ENCODE peak calls at places on chromosomes 16 and 17, in five cellular contexts. T, O, Y, C and N are unnamed samples.

GRCh38 chr16:17305694-17306093 is 165.1 kb downstream of the XYLT1 start:
- DNase-seq in C (no peak), O (no peak), Y (no peak), T (no peak), N (no peak)

GRCh38 chr16:83813818-83814653 is 6.3 kb downstream of the HSBP1 start:
- DNase-seq in C (peak), Y (peak), O (no peak), T (peak), N (no peak)

GRCh38 chr16:67395458-67396158 is 2.3 kb upstream of the TPPP3 start:
- DNase-seq in T (no peak), C (no peak), O (no peak), Y (peak), N (peak)

GRCh38 chr16:27405546-27406451 is 3.8 kb downstream of the IL21R start:
- DNase-seq in C (peak), Y (no peak), T (no peak), O (peak), N (no peak)

GRCh38 chr16:64829678-64830077 is 292.2 kb downstream of the CDH11 start:
- DNase-seq in C (no peak), T (no peak), Y (no peak), O (no peak), N (no peak)

GRCh38 chr17:3556905-3557767 is 476 bp downstream of the TRPV3 start:
- DNase-seq in O (no peak), Y (peak), T (no peak), C (no peak), N (no peak)

GRCh38 chr16:19969284-19969683 is 84.6 kb upstream of the GPRC5B start:
- DNase-seq in O (no peak), T (no peak), Y (no peak), C (no peak), N (no peak)

GRCh38 chr16:1152651-1153259 is at the start of gene CACNA1H:
- DNase-seq in O (peak), Y (no peak), C (no peak), T (no peak), N (peak)

GRCh38 chr17:80491478-80492342 is 15.3 kb upstream of the NPTX1 start:
- DNase-seq in C (no peak), T (no peak), O (no peak), Y (no peak), N (peak)

GRCh38 chr17:75240394-75241142 is 20.8 kb downstream of the GGA3 start:
- DNase-seq in Y (peak), O (no peak), T (peak), C (peak), N (peak)

GRCh38 chr16:57594531-57595031 is 33.8 kb upstream of the ADGRG1 start:
- DNase-seq in C (no peak), O (no peak), Y (no peak), T (no peak), N (no peak)